ENCODE peak calls at places on chromosomes 5 and 9, in eight cellular contexts. One of them, this sample, is unnamed.

GRCh38 chr5:106755789-106756188 is 914.9 kb downstream of the EFNA5 start:
- DNase-seq in fibroblast of lung: no peak
- DNase-seq in AG04450: no peak
- DNase-seq in ovary: no peak
- DNase-seq in left ventricle myocardium inferior: no peak
- DNase-seq in heart left ventricle: no peak
- DNase-seq in keratinocyte: no peak
- DNase-seq in psoas muscle: peak
- DNase-seq in this sample: no peak

GRCh38 chr9:122011818-122012498 is 81.2 kb downstream of the TTLL11 start:
- DNase-seq in fibroblast of lung: no peak
- DNase-seq in AG04450: no peak
- DNase-seq in ovary: no peak
- DNase-seq in left ventricle myocardium inferior: no peak
- DNase-seq in heart left ventricle: no peak
- DNase-seq in keratinocyte: no peak
- DNase-seq in psoas muscle: no peak
- DNase-seq in this sample: no peak

GRCh38 chr9:37184905-37185867 is 64.8 kb downstream of the ZCCHC7 start:
- DNase-seq in fibroblast of lung: no peak
- DNase-seq in AG04450: no peak
- DNase-seq in ovary: no peak
- DNase-seq in left ventricle myocardium inferior: no peak
- DNase-seq in heart left ventricle: no peak
- DNase-seq in keratinocyte: no peak
- DNase-seq in psoas muscle: no peak
- DNase-seq in this sample: no peak

GRCh38 chr5:160252916-160253315 is 23.6 kb downstream of the FABP6 start:
- DNase-seq in fibroblast of lung: no peak
- DNase-seq in AG04450: no peak
- DNase-seq in ovary: no peak
- DNase-seq in left ventricle myocardium inferior: no peak
- DNase-seq in heart left ventricle: no peak
- DNase-seq in keratinocyte: no peak
- DNase-seq in psoas muscle: no peak
- DNase-seq in this sample: no peak

GRCh38 chr9:136484153-136485048 is 1.6 kb upstream of the SEC16A start:
- DNase-seq in fibroblast of lung: no peak
- DNase-seq in AG04450: no peak
- DNase-seq in ovary: peak
- DNase-seq in left ventricle myocardium inferior: no peak
- DNase-seq in heart left ventricle: no peak
- DNase-seq in keratinocyte: peak
- DNase-seq in psoas muscle: no peak
- DNase-seq in this sample: peak

GRCh38 chr5:6117212-6117611 is 261.1 kb downstream of the MED10 start:
- DNase-seq in fibroblast of lung: no peak
- DNase-seq in AG04450: no peak
- DNase-seq in ovary: no peak
- DNase-seq in left ventricle myocardium inferior: no peak
- DNase-seq in heart left ventricle: no peak
- DNase-seq in keratinocyte: no peak
- DNase-seq in psoas muscle: no peak
- DNase-seq in this sample: no peak

GRCh38 chr5:9239626-9240025 is 306.2 kb downstream of the SEMA5A start:
- DNase-seq in fibroblast of lung: no peak
- DNase-seq in AG04450: no peak
- DNase-seq in ovary: no peak
- DNase-seq in left ventricle myocardium inferior: no peak
- DNase-seq in heart left ventricle: no peak
- DNase-seq in keratinocyte: no peak
- DNase-seq in psoas muscle: no peak
- DNase-seq in this sample: no peak

GRCh38 chr5:115423051-115423450 is 121.5 kb downstream of the FEM1C start:
- DNase-seq in fibroblast of lung: no peak
- DNase-seq in AG04450: no peak
- DNase-seq in ovary: no peak
- DNase-seq in left ventricle myocardium inferior: no peak
- DNase-seq in heart left ventricle: no peak
- DNase-seq in keratinocyte: no peak
- DNase-seq in psoas muscle: no peak
- DNase-seq in this sample: no peak

GRCh38 chr9:101376117-101376866 is 8.5 kb downstream of the BAAT start:
- DNase-seq in fibroblast of lung: peak
- DNase-seq in AG04450: no peak
- DNase-seq in ovary: no peak
- DNase-seq in left ventricle myocardium inferior: no peak
- DNase-seq in heart left ventricle: no peak
- DNase-seq in keratinocyte: no peak
- DNase-seq in psoas muscle: no peak
- DNase-seq in this sample: no peak

GRCh38 chr5:2131196-2131595 is 248.5 kb upstream of the IRX4 start:
- DNase-seq in fibroblast of lung: no peak
- DNase-seq in AG04450: no peak
- DNase-seq in ovary: no peak
- DNase-seq in left ventricle myocardium inferior: no peak
- DNase-seq in heart left ventricle: no peak
- DNase-seq in keratinocyte: no peak
- DNase-seq in psoas muscle: no peak
- DNase-seq in this sample: no peak

GRCh38 chr5:17990168-17990567 is 355.9 kb downstream of the TAF11L14 start:
- DNase-seq in fibroblast of lung: no peak
- DNase-seq in AG04450: no peak
- DNase-seq in ovary: no peak
- DNase-seq in left ventricle myocardium inferior: no peak
- DNase-seq in heart left ventricle: no peak
- DNase-seq in keratinocyte: no peak
- DNase-seq in psoas muscle: no peak
- DNase-seq in this sample: no peak

GRCh38 chr9:122446819-122447484 is 30.8 kb downstream of the OR1J1 start:
- DNase-seq in fibroblast of lung: peak
- DNase-seq in AG04450: no peak
- DNase-seq in ovary: no peak
- DNase-seq in left ventricle myocardium inferior: no peak
- DNase-seq in heart left ventricle: no peak
- DNase-seq in keratinocyte: no peak
- DNase-seq in psoas muscle: no peak
- DNase-seq in this sample: no peak

GRCh38 chr5:73739650-73740049 is 113.7 kb downstream of the ARHGEF28 start:
- DNase-seq in fibroblast of lung: no peak
- DNase-seq in AG04450: no peak
- DNase-seq in ovary: no peak
- DNase-seq in left ventricle myocardium inferior: no peak
- DNase-seq in heart left ventricle: no peak
- DNase-seq in keratinocyte: no peak
- DNase-seq in psoas muscle: no peak
- DNase-seq in this sample: no peak

GRCh38 chr9:136903041-136903554 is 16.8 kb downstream of the TRAF2 start:
- DNase-seq in fibroblast of lung: no peak
- DNase-seq in AG04450: no peak
- DNase-seq in ovary: no peak
- DNase-seq in left ventricle myocardium inferior: peak
- DNase-seq in heart left ventricle: peak
- DNase-seq in keratinocyte: no peak
- DNase-seq in psoas muscle: no peak
- DNase-seq in this sample: no peak

GRCh38 chr9:12859704-12860251 is 85.0 kb downstream of the LURAP1L start:
- DNase-seq in fibroblast of lung: peak
- DNase-seq in AG04450: peak
- DNase-seq in ovary: no peak
- DNase-seq in left ventricle myocardium inferior: no peak
- DNase-seq in heart left ventricle: no peak
- DNase-seq in keratinocyte: peak
- DNase-seq in psoas muscle: no peak
- DNase-seq in this sample: no peak

GRCh38 chr5:54360089-54360488 is 49.7 kb upstream of the ARL15 start:
- DNase-seq in fibroblast of lung: peak
- DNase-seq in AG04450: no peak
- DNase-seq in ovary: no peak
- DNase-seq in left ventricle myocardium inferior: no peak
- DNase-seq in heart left ventricle: no peak
- DNase-seq in keratinocyte: peak
- DNase-seq in psoas muscle: no peak
- DNase-seq in this sample: no peak

GRCh38 chr5:56119050-56119449 is 114.1 kb downstream of the ANKRD55 start:
- DNase-seq in fibroblast of lung: no peak
- DNase-seq in AG04450: no peak
- DNase-seq in ovary: no peak
- DNase-seq in left ventricle myocardium inferior: no peak
- DNase-seq in heart left ventricle: no peak
- DNase-seq in keratinocyte: no peak
- DNase-seq in psoas muscle: no peak
- DNase-seq in this sample: no peak

DNA sequence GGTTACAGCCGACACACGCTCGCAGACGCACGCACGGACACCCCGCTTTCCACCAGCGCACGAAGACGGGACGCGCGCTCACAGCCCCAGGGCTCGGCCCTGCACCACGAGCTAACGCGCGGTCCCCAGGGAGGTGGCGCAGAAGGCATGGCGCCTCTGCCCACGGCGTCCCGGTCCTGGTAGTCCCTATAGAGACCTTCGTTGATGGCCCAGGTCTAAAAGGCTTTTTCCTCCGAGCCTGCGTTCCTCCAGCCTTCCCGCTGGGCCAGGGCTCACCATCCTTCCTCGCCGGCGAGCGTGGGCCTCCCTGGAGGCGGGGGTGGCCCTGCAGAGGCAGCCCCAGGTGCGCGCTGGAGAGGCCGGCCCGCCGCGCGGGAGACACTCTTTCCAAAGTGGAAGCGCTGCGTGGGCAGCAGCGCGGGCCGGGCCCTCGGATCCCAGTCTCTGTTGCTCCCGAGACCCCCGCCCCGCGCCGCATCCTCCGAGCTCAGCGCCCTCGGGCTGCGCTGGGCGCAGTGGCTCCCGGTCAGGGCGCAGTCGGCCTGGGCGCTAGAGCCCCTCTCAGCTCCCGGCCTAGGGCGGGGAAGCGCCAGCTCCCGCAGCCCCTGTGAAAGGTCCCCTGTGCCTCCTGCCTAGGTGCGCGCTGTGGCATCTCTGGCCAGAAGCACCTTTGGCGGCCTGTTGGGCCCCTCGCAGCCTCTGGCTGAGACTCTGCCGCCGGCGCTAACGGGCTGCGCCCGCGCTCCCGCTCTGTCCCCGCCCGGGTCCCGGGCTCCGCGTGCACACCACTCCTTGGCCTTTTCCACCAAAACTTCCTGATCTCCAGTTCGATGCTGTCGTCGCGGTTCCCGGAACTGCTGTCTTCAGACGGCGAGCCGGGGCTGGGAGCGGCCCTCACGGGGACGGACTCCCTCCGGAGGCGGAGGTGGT is 31.9 kb upstream of the FANCC start:
- DNase-seq in fibroblast of lung: peak
- DNase-seq in AG04450: no peak
- DNase-seq in ovary: no peak
- DNase-seq in left ventricle myocardium inferior: no peak
- DNase-seq in heart left ventricle: no peak
- DNase-seq in keratinocyte: no peak
- DNase-seq in psoas muscle: no peak
- DNase-seq in this sample: no peak
- H3K4me3 ChIP-seq in fibroblast of lung: peak
- H3K4me3 ChIP-seq in AG04450: peak
- H3K4me3 ChIP-seq in ovary: no peak
- H3K4me3 ChIP-seq in left ventricle myocardium inferior: peak
- H3K4me3 ChIP-seq in heart left ventricle: peak
- H3K4me3 ChIP-seq in keratinocyte: peak
- H3K4me3 ChIP-seq in psoas muscle: peak
- H3K4me3 ChIP-seq in this sample: peak

GRCh38 chr5:15008476-15008875 is 136.9 kb upstream of the ANKH start:
- DNase-seq in fibroblast of lung: peak
- DNase-seq in AG04450: peak
- DNase-seq in ovary: peak
- DNase-seq in left ventricle myocardium inferior: peak
- DNase-seq in heart left ventricle: peak
- DNase-seq in keratinocyte: peak
- DNase-seq in psoas muscle: peak
- DNase-seq in this sample: peak
- H3K27ac ChIP-seq in fibroblast of lung: peak
- H3K27ac ChIP-seq in AG04450: peak
- H3K27ac ChIP-seq in ovary: no peak
- H3K27ac ChIP-seq in left ventricle myocardium inferior: peak
- H3K27ac ChIP-seq in heart left ventricle: peak
- H3K27ac ChIP-seq in keratinocyte: peak
- H3K27ac ChIP-seq in psoas muscle: peak
- H3K27ac ChIP-seq in this sample: peak

GRCh38 chr5:176837707-176838115 is 27.4 kb downstream of the UNC5A start:
- DNase-seq in fibroblast of lung: peak
- DNase-seq in AG04450: peak
- DNase-seq in ovary: peak
- DNase-seq in left ventricle myocardium inferior: peak
- DNase-seq in heart left ventricle: peak
- DNase-seq in keratinocyte: peak
- DNase-seq in psoas muscle: peak
- DNase-seq in this sample: peak

GRCh38 chr5:176832162-176832561 is 21.8 kb downstream of the UNC5A start:
- DNase-seq in fibroblast of lung: no peak
- DNase-seq in AG04450: no peak
- DNase-seq in ovary: no peak
- DNase-seq in left ventricle myocardium inferior: no peak
- DNase-seq in heart left ventricle: no peak
- DNase-seq in keratinocyte: no peak
- DNase-seq in psoas muscle: no peak
- DNase-seq in this sample: no peak

GRCh38 chr5:176836811-176837706 is 26.7 kb downstream of the UNC5A start:
- DNase-seq in fibroblast of lung: no peak
- DNase-seq in AG04450: no peak
- DNase-seq in ovary: no peak
- DNase-seq in left ventricle myocardium inferior: no peak
- DNase-seq in heart left ventricle: no peak
- DNase-seq in keratinocyte: no peak
- DNase-seq in psoas muscle: no peak
- DNase-seq in this sample: no peak

GRCh38 chr5:176833286-176833685 is 22.9 kb downstream of the UNC5A start:
- DNase-seq in fibroblast of lung: no peak
- DNase-seq in AG04450: no peak
- DNase-seq in ovary: no peak
- DNase-seq in left ventricle myocardium inferior: no peak
- DNase-seq in heart left ventricle: no peak
- DNase-seq in keratinocyte: no peak
- DNase-seq in psoas muscle: no peak
- DNase-seq in this sample: no peak

DNA sequence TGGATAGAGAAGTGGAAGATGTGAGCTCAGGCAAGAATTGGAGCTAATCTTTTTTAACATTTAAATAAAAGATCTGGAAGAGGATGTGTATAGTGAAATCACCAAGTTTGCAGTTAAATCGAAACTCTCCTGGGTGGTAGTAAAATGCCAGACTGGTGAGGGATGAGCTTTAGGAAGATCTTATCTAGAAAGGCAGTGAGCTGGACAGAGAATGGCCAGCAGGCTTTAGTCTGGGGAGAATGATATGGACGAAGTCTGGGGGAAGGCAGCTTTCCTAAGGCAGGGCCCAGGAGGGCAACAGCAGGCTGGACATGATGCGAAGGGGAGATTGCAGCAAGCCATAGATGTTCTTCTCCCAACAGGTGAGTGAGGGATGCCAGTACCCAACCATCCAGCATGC is 25.6 kb downstream of the UNC5A start:
- DNase-seq in fibroblast of lung: no peak
- DNase-seq in AG04450: no peak
- DNase-seq in ovary: no peak
- DNase-seq in left ventricle myocardium inferior: no peak
- DNase-seq in heart left ventricle: no peak
- DNase-seq in keratinocyte: no peak
- DNase-seq in psoas muscle: no peak
- DNase-seq in this sample: no peak
- H3K4me3 ChIP-seq in fibroblast of lung: no peak
- H3K4me3 ChIP-seq in AG04450: no peak
- H3K4me3 ChIP-seq in ovary: no peak
- H3K4me3 ChIP-seq in left ventricle myocardium inferior: no peak
- H3K4me3 ChIP-seq in heart left ventricle: no peak
- H3K4me3 ChIP-seq in keratinocyte: no peak
- H3K4me3 ChIP-seq in psoas muscle: no peak
- H3K4me3 ChIP-seq in this sample: no peak

GRCh38 chr9:38281196-38281595 is 111.3 kb upstream of the ALDH1B1 start:
- DNase-seq in fibroblast of lung: no peak
- DNase-seq in AG04450: no peak
- DNase-seq in ovary: no peak
- DNase-seq in left ventricle myocardium inferior: no peak
- DNase-seq in heart left ventricle: no peak
- DNase-seq in keratinocyte: no peak
- DNase-seq in psoas muscle: no peak
- DNase-seq in this sample: no peak
- H3K27ac ChIP-seq in fibroblast of lung: no peak
- H3K27ac ChIP-seq in AG04450: no peak
- H3K27ac ChIP-seq in ovary: no peak
- H3K27ac ChIP-seq in left ventricle myocardium inferior: no peak
- H3K27ac ChIP-seq in heart left ventricle: no peak
- H3K27ac ChIP-seq in keratinocyte: no peak
- H3K27ac ChIP-seq in psoas muscle: no peak
- H3K27ac ChIP-seq in this sample: no peak

This sample was measured in upper lobe of right lung.